ENCODE peak calls at places on chromosome 19, in four cellular contexts. S, U, F and X are unnamed samples.

GRCh38 chr19:50718255-50719118 is 1.1 kb downstream of the SHANK1 start:
- DNase-seq in S (no peak), U (no peak), F (no peak), X (no peak)

GRCh38 chr19:40700083-40700482 is 9.6 kb upstream of the NUMBL start:
- DNase-seq in S (no peak), U (no peak), F (no peak), X (no peak)

GRCh38 chr19:2167896-2168618 is 4.3 kb downstream of the DOT1L start:
- DNase-seq in S (peak; percentile 63), U (no peak), F (peak; percentile 92), X (no peak)

GRCh38 chr19:33294058-33294798 is 8.1 kb downstream of the CEBPA start:
- DNase-seq in S (no peak), U (no peak), F (peak; percentile 10), X (no peak)

GRCh38 chr19:29541473-29542253 is 15.9 kb downstream of the VSTM2B start:
- DNase-seq in S (no peak), U (no peak), F (no peak), X (no peak)

GRCh38 chr19:14113762-14114414 is 3.7 kb downstream of the PRKACA start:
- DNase-seq in S (peak; percentile 61), U (no peak), F (no peak), X (no peak)

GRCh38 chr19:10450853-10451609 is 30.7 kb downstream of the PDE4A start:
- DNase-seq in S (peak; percentile 93), U (no peak), F (no peak), X (no peak)

GRCh38 chr19:23385404-23385803 is 9.9 kb downstream of the ZNF91 start:
- DNase-seq in S (no peak), U (no peak), F (no peak), X (no peak)

GRCh38 chr19:3554254-3555083 is 2.9 kb downstream of the MFSD12 start:
- DNase-seq in S (no peak), U (no peak), F (no peak), X (no peak)

GRCh38 chr19:58353717-58354477 is 605 bp upstream of the A1BG start:
- DNase-seq in S (no peak), U (no peak), F (no peak), X (no peak)

GRCh38 chr19:2150794-2151338 is 500 bp downstream of the AP3D1 start:
- DNase-seq in S (peak; percentile 35), U (no peak), F (peak; percentile 30), X (no peak)

GRCh38 chr19:2724148-2724557 is 3.0 kb upstream of the DIRAS1 start:
- DNase-seq in S (no peak), U (no peak), F (no peak), X (no peak)

GRCh38 chr19:34990578-34991192 is 9.4 kb upstream of the GRAMD1A start:
- DNase-seq in S (no peak), U (no peak), F (no peak), X (no peak)

GRCh38 chr19:15562861-15563260 is 52.2 kb upstream of the CYP4F8 start:
- DNase-seq in S (no peak), U (no peak), F (no peak), X (no peak)

GRCh38 chr19:21532904-21533303 is 27.5 kb downstream of the ZNF429 start:
- DNase-seq in S (no peak), U (no peak), F (no peak), X (no peak)

GRCh38 chr19:54106716-54107115 is 4.1 kb downstream of the NDUFA3 start:
- DNase-seq in S (no peak), U (no peak), F (no peak), X (no peak)

GRCh38 chr19:13795595-13796300 is 505 bp downstream of the ZSWIM4 start:
- DNase-seq in S (no peak), U (no peak), F (peak; percentile 62), X (no peak)

GRCh38 chr19:18795540-18795939 is 4.4 kb upstream of the COMP start:
- DNase-seq in S (no peak), U (no peak), F (no peak), X (no peak)

GRCh38 chr19:6062274-6062673 is 48.0 kb downstream of the RFX2 start:
- DNase-seq in S (peak; percentile 57), U (no peak), F (peak; percentile 81), X (peak; percentile 83)

GRCh38 chr19:51702754-51703654 is 9.9 kb downstream of the SPACA6 start:
- DNase-seq in S (peak; percentile 70), U (no peak), F (peak; percentile 65), X (peak; percentile 93)

GRCh38 chr19:27867981-27868380 is 1345.0 kb downstream of the UQCRFS1 start:
- DNase-seq in S (no peak), U (no peak), F (no peak), X (no peak)

GRCh38 chr19:10353793-10354391 is 14.5 kb upstream of the ICAM3 start:
- DNase-seq in S (peak; percentile 14), U (no peak), F (no peak), X (no peak)

GRCh38 chr19:21850636-21851255 is 14.8 kb upstream of the ZNF43 start:
- DNase-seq in S (no peak), U (no peak), F (no peak), X (no peak)

GRCh38 chr19:18519962-18520847 is 1.7 kb downstream of the ELL start:
- DNase-seq in S (peak; percentile 83), U (peak; percentile 78), F (peak; percentile 76), X (peak; percentile 96)

GRCh38 chr19:19464339-19465098 is 50.8 kb downstream of the TSSK6 start:
- DNase-seq in S (no peak), U (no peak), F (no peak), X (no peak)

GRCh38 chr19:15429825-15430467 is 11.2 kb upstream of the AKAP8L start:
- DNase-seq in S (no peak), U (no peak), F (no peak), X (no peak)

GRCh38 chr19:9914001-9914314 is 22.4 kb downstream of the OLFM2 start:
- DNase-seq in S (no peak), U (no peak), F (no peak), X (no peak)

GRCh38 chr19:11530432-11530831 is 1.5 kb upstream of the ECSIT start:
- DNase-seq in S (peak; percentile 80), U (peak; percentile 28), F (peak; percentile 60), X (no peak)
- TF ChIP-seq POLR2AphosphoS5 in S (no peak), U (no peak), F (no peak), X (peak; percentile 30)

GRCh38 chr19:4986056-4986455 is 17.1 kb downstream of the KDM4B start:
- DNase-seq in S (no peak), U (no peak), F (no peak), X (no peak)

GRCh38 chr19:4985551-4985991 is 16.7 kb downstream of the KDM4B start:
- DNase-seq in S (no peak), U (no peak), F (no peak), X (no peak)

GRCh38 chr19:4984106-4984380 is 15.1 kb downstream of the KDM4B start:
- DNase-seq in S (no peak), U (no peak), F (no peak), X (no peak)

GRCh38 chr19:4983346-4984105 is 14.6 kb downstream of the KDM4B start:
- DNase-seq in S (no peak), U (no peak), F (no peak), X (no peak)

GRCh38 chr19:4984448-4984990 is 15.6 kb downstream of the KDM4B start:
- DNase-seq in S (no peak), U (no peak), F (no peak), X (no peak)
- H3K4me1 ChIP-seq in S (peaks cover 17% of the 10 kb centered on the region), U (no peaks in the 10 kb centered on the region), F (peaks cover 48% of the 10 kb centered on the region), X (peaks cover 91% of the 10 kb centered on the region)

GRCh38 chr19:48877900-48878218 is 5.6 kb downstream of the PPP1R15A start:
- DNase-seq in S (no peak), U (no peak), F (no peak), X (no peak)

GRCh38 chr19:48874309-48875135 is 2.3 kb downstream of the PPP1R15A start:
- DNase-seq in S (peak; percentile 45), U (no peak), F (peak; percentile 60), X (no peak)

GRCh38 chr19:48879025-48879572 is 6.9 kb downstream of the PPP1R15A start:
- DNase-seq in S (no peak), U (no peak), F (no peak), X (no peak)

GRCh38 chr19:48881741-48882657 is 9.8 kb downstream of the PPP1R15A start:
- DNase-seq in S (no peak), U (no peak), F (no peak), X (no peak)

GRCh38 chr19:48878219-48879024 is 6.2 kb downstream of the PPP1R15A start:
- DNase-seq in S (no peak), U (no peak), F (peak; percentile 64), X (no peak)
- TF ChIP-seq POLR2AphosphoS5 in S (peak; percentile 3), U (no peak), F (peak; percentile 90), X (no peak)

DNA sequence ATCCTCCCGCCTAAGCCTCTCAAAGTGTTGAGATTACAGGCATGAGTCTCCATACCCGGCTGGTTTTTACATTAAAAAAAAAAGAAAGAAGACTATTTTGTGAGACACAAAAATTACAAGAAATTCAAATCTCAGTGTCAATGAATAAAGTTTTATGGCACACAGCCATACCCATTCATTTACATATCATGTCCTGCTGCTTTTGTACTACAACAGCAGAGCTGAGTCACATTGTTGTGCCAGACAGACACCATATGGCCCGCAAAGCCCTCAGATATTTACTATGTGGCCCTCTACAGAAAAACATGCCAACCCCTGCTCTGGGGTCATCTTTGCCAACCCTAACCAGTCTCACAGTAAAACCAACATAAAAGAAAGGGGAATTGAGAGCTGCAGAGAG is 5.3 kb downstream of the SMIM7 start:
- DNase-seq in S (no peak), U (no peak), F (no peak), X (no peak)
- H3K4me1 ChIP-seq in S (peaks cover 14% of the 10 kb centered on the region), U (no peaks in the 10 kb centered on the region), F (peaks cover 14% of the 10 kb centered on the region), X (peaks cover 33% of the 10 kb centered on the region)

GRCh38 chr19:7397687-7398086 is 49.0 kb downstream of the ARHGEF18 start:
- DNase-seq in S (no peak), U (peak; percentile 81), F (no peak), X (no peak)
- TF ChIP-seq POLR2AphosphoS5 in S (no peak), U (no peak), F (peak; percentile 40), X (no peak)

DNA sequence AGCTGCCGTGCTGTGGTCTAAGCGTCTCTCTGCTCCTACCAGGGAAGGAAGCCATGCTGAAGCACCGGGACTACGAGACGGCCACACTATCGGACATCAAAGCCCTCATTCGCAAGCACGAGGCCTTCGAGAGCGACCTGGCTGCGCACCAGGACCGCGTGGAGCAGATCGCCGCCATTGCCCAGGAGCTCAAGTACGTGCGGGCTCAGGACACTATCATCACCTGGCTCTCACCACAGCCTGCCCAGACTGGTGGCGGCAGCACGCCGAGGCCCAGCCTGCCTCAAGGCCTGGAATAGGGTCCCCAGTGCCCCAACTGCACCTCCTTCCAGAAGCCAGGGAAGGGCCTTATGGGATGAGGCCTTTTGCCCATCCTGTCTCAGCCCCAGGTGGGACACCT is 22.8 kb downstream of the CAPN12 start:
- DNase-seq in S (no peak), U (no peak), F (no peak), X (no peak)
- H3K4me1 ChIP-seq in S (no peaks in the 10 kb centered on the region), U (peaks cover 83% of the 10 kb centered on the region), F (peaks cover 14% of the 10 kb centered on the region), X (peaks cover 14% of the 10 kb centered on the region)

DNA sequence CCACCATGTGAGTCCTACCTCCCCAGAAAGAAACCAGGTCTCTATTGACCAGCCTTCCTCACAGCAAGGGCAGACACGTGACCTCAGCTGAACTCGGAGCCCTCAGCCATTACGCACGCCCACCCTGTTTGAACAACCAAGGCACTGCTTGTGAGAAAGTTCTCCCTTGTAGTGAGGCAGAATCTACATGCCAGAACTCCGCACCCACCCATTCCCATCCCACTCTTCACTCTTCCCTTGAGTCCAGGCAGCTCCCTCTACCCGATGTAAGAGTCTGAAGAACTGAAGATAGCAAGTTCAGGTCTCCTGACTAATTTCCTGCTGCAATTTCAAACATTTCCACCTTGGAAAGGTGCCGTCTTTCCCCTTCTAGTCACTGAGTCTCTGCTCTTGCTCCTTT is 6.4 kb downstream of the NOVA2 start:
- DNase-seq in S (no peak), U (no peak), F (no peak), X (no peak)
- TF ChIP-seq POLR2AphosphoS5 in S (no peak), U (no peak), F (no peak), X (no peak)

GRCh38 chr19:45446295-45446694 is 21.5 kb upstream of the FOSB start:
- DNase-seq in S (no peak), U (no peak), F (no peak), X (no peak)
- H3K4me1 ChIP-seq in S (peaks cover 39% of the 10 kb centered on the region), U (peaks cover 15% of the 10 kb centered on the region), F (peaks cover 30% of the 10 kb centered on the region), X (peaks cover 67% of the 10 kb centered on the region)